ENCODE peak calls at places on chromosomes 5 and 9, in nine cellular contexts. Q, Y, C, X, S, J, P, V and W are unnamed samples.

GRCh38 chr9:84711936-84712335 is 42.4 kb downstream of the NTRK2 start:
- DNase-seq in Q (no peak), Y (peak), C (no peak), X (no peak), S (peak), J (no peak), P (peak), V (no peak), W (no peak)

GRCh38 chr5:65394078-65394477 is 87.6 kb downstream of the ADAMTS6 start:
- DNase-seq in Q (no peak), Y (no peak), C (no peak), X (no peak), S (no peak), J (peak), P (no peak), V (peak), W (no peak)

GRCh38 chr5:172602712-172603289 is 38.3 kb upstream of the NEURL1B start:
- DNase-seq in Q (no peak), Y (no peak), C (no peak), X (no peak), S (no peak), J (no peak), P (no peak), V (peak), W (no peak)

GRCh38 chr5:41575110-41575779 is 64.8 kb upstream of the PLCXD3 start:
- DNase-seq in Q (no peak), Y (no peak), C (no peak), X (no peak), S (no peak), J (no peak), P (no peak), V (no peak), W (no peak)

GRCh38 chr5:13325765-13326164 is 618.7 kb downstream of the DNAH5 start:
- DNase-seq in Q (no peak), Y (no peak), C (no peak), X (no peak), S (no peak), J (no peak), P (no peak), V (no peak), W (no peak)

GRCh38 chr9:109806506-109807115 is 26.6 kb downstream of the PALM2AKAP2 start:
- DNase-seq in Q (no peak), Y (no peak), C (no peak), X (no peak), S (no peak), J (no peak), P (no peak), V (peak), W (no peak)

GRCh38 chr5:133681896-133682295 is 69.6 kb upstream of the FSTL4 start:
- DNase-seq in Q (no peak), Y (no peak), C (no peak), X (no peak), S (no peak), J (no peak), P (no peak), V (no peak), W (no peak)

GRCh38 chr5:57028166-57028565 is 76.2 kb upstream of the MIER3 start:
- DNase-seq in Q (no peak), Y (no peak), C (no peak), X (no peak), S (no peak), J (no peak), P (no peak), V (no peak), W (no peak)

GRCh38 chr9:94703488-94704140 is 22.9 kb upstream of the AOPEP start:
- DNase-seq in Q (no peak), Y (no peak), C (no peak), X (no peak), S (no peak), J (no peak), P (no peak), V (no peak), W (no peak)

GRCh38 chr5:36950586-36951457 is 74.3 kb downstream of the NIPBL start:
- DNase-seq in Q (no peak), Y (no peak), C (no peak), X (no peak), S (no peak), J (no peak), P (no peak), V (peak), W (no peak)

GRCh38 chr5:37838152-37838932 is 1.5 kb downstream of the GDNF start:
- DNase-seq in Q (no peak), Y (no peak), C (no peak), X (no peak), S (no peak), J (no peak), P (no peak), V (peak), W (no peak)

GRCh38 chr5:109691248-109691574 is 1.5 kb downstream of the MAN2A1 start:
- DNase-seq in Q (no peak), Y (no peak), C (no peak), X (no peak), S (no peak), J (no peak), P (no peak), V (no peak), W (no peak)

GRCh38 chr5:163705983-163706771 is 200.8 kb downstream of the MAT2B start:
- DNase-seq in Q (no peak), Y (no peak), C (no peak), X (no peak), S (no peak), J (no peak), P (no peak), V (peak), W (no peak)

GRCh38 chr5:61304611-61305369 is 27.3 kb upstream of the ZSWIM6 start:
- DNase-seq in Q (no peak), Y (no peak), C (no peak), X (no peak), S (no peak), J (peak), P (no peak), V (peak), W (peak)

GRCh38 chr9:136345281-136346156 is 18.0 kb downstream of the DNLZ start:
- DNase-seq in Q (no peak), Y (peak), C (no peak), X (no peak), S (no peak), J (peak), P (peak), V (peak), W (no peak)

GRCh38 chr5:137734962-137735530 is 843 bp downstream of the KLHL3 start:
- DNase-seq in Q (no peak), Y (no peak), C (no peak), X (no peak), S (no peak), J (peak), P (no peak), V (peak), W (no peak)

GRCh38 chr5:28164568-28164967 is 1126.2 kb upstream of the CDH9 start:
- DNase-seq in Q (no peak), Y (no peak), C (no peak), X (no peak), S (no peak), J (no peak), P (peak), V (no peak), W (no peak)

GRCh38 chr5:151467576-151467975 is 20.2 kb downstream of the SLC36A1 start:
- DNase-seq in Q (no peak), Y (no peak), C (no peak), X (no peak), S (no peak), J (no peak), P (no peak), V (no peak), W (no peak)

GRCh38 chr9:112252194-112252593 is 77.1 kb upstream of the SUSD1 start:
- DNase-seq in Q (no peak), Y (no peak), C (no peak), X (no peak), S (no peak), J (no peak), P (no peak), V (no peak), W (no peak)

GRCh38 chr5:59517926-59518585 is 375.5 kb downstream of the PDE4D start:
- DNase-seq in Q (no peak), Y (no peak), C (no peak), X (no peak), S (no peak), J (no peak), P (no peak), V (peak), W (no peak)

GRCh38 chr5:14142202-14142855 is 813 bp upstream of the TRIO start:
- DNase-seq in Q (no peak), Y (no peak), C (no peak), X (no peak), S (no peak), J (no peak), P (no peak), V (peak), W (peak)

GRCh38 chr5:178502401-178503100 is 87.6 kb downstream of the COL23A1 start:
- DNase-seq in Q (no peak), Y (peak), C (no peak), X (no peak), S (no peak), J (no peak), P (no peak), V (no peak), W (no peak)

GRCh38 chr9:70672136-70672535 is 257.7 kb upstream of the KLF9 start:
- DNase-seq in Q (no peak), Y (no peak), C (no peak), X (no peak), S (no peak), J (no peak), P (no peak), V (no peak), W (no peak)

GRCh38 chr5:145293716-145294115 is 541.4 kb downstream of the PRELID2 start:
- DNase-seq in Q (no peak), Y (no peak), C (no peak), X (no peak), S (no peak), J (no peak), P (no peak), V (no peak), W (no peak)

GRCh38 chr9:109329274-109330258 is 8.7 kb upstream of the EPB41L4B start:
- DNase-seq in Q (no peak), Y (peak), C (no peak), X (no peak), S (no peak), J (peak), P (no peak), V (peak), W (no peak)

GRCh38 chr5:125874057-125874456 is 549.2 kb upstream of the GRAMD2B start:
- DNase-seq in Q (no peak), Y (no peak), C (no peak), X (no peak), S (no peak), J (no peak), P (no peak), V (no peak), W (no peak)